ENCODE peak calls at places on chromosomes 11 and 22, in six cellular contexts. U, M, Z, J, R and L are unnamed samples.

GRCh38 chr22:28440517-28441366 is 238.9 kb downstream of the TTC28 start:
- DNase-seq in U (no peak), M (peak), Z (no peak), J (no peak), R (no peak), L (no peak)

GRCh38 chr11:126411971-126412381 is 56.5 kb downstream of the ST3GAL4 start:
- DNase-seq in U (no peak), M (peak), Z (no peak), J (no peak), R (no peak), L (no peak)

GRCh38 chr22:27219036-27219435 is 561.6 kb downstream of the MIAT start:
- DNase-seq in U (no peak), M (no peak), Z (no peak), J (no peak), R (no peak), L (no peak)

GRCh38 chr22:50699754-50700386 is 27.2 kb downstream of the SHANK3 start:
- DNase-seq in U (no peak), M (no peak), Z (no peak), J (no peak), R (no peak), L (no peak)

GRCh38 chr11:61974766-61975631 is 7.6 kb upstream of the FTH1 start:
- DNase-seq in U (no peak), M (no peak), Z (no peak), J (no peak), R (peak), L (no peak)

GRCh38 chr11:61482513-61482912 is 26.0 kb upstream of the LRRC10B start:
- DNase-seq in U (no peak), M (no peak), Z (peak), J (no peak), R (peak), L (peak)

GRCh38 chr11:7621090-7621489 is 52.2 kb downstream of the CYB5R2 start:
- DNase-seq in U (no peak), M (no peak), Z (no peak), J (no peak), R (no peak), L (no peak)

GRCh38 chr11:101436511-101437142 is 147.2 kb downstream of the TRPC6 start:
- DNase-seq in U (no peak), M (peak), Z (peak), J (no peak), R (peak), L (peak)

GRCh38 chr11:112318661-112319060 is 58.0 kb upstream of the PLET1 start:
- DNase-seq in U (no peak), M (no peak), Z (no peak), J (no peak), R (no peak), L (no peak)

GRCh38 chr11:96145163-96145585 is 197.8 kb downstream of the MAML2 start:
- DNase-seq in U (no peak), M (peak), Z (no peak), J (no peak), R (no peak), L (no peak)

GRCh38 chr11:125990244-125990643 is 44.4 kb downstream of the VSIG10L2 start:
- DNase-seq in U (no peak), M (peak), Z (no peak), J (no peak), R (peak), L (no peak)

GRCh38 chr22:23057331-23057730 is 13.0 kb upstream of the GNAZ start:
- DNase-seq in U (no peak), M (no peak), Z (no peak), J (no peak), R (no peak), L (no peak)

GRCh38 chr11:128552783-128553661 is 34.3 kb downstream of the ETS1 start:
- DNase-seq in U (no peak), M (peak), Z (peak), J (peak), R (no peak), L (no peak)

GRCh38 chr11:8230921-8231847 is 32.5 kb downstream of the LMO1 start:
- DNase-seq in U (no peak), M (no peak), Z (no peak), J (no peak), R (no peak), L (no peak)

GRCh38 chr11:123302751-123303195 is 107.7 kb upstream of the CLMP start:
- DNase-seq in U (no peak), M (peak), Z (no peak), J (no peak), R (no peak), L (no peak)

GRCh38 chr22:37228106-37229011 is 15.7 kb downstream of the RAC2 start:
- DNase-seq in U (no peak), M (peak), Z (no peak), J (peak), R (no peak), L (no peak)

GRCh38 chr11:280762-281485 is 2.7 kb downstream of the NLRP6 start:
- DNase-seq in U (no peak), M (no peak), Z (no peak), J (peak), R (peak), L (no peak)

GRCh38 chr11:45087301-45087700 is 59.1 kb upstream of the PRDM11 start:
- DNase-seq in U (no peak), M (peak), Z (no peak), J (no peak), R (no peak), L (no peak)

GRCh38 chr22:17191163-17191562 is 28.1 kb downstream of the ADA2 start:
- DNase-seq in U (no peak), M (peak), Z (no peak), J (no peak), R (no peak), L (no peak)

GRCh38 chr22:32119568-32120235 is 39.4 kb downstream of the C22orf42 start:
- DNase-seq in U (no peak), M (no peak), Z (no peak), J (no peak), R (no peak), L (no peak)
- TF ChIP-seq CTCF in U (no peak), M (no peak), Z (no peak), J (no peak), R (no peak), L (no peak)

GRCh38 chr11:92528051-92528450 is 303.4 kb downstream of the FAT3 start:
- DNase-seq in U (no peak), M (peak), Z (no peak), J (no peak), R (no peak), L (no peak)

GRCh38 chr11:92531051-92531747 is 306.6 kb downstream of the FAT3 start:
- DNase-seq in U (no peak), M (no peak), Z (no peak), J (no peak), R (no peak), L (no peak)

DNA sequence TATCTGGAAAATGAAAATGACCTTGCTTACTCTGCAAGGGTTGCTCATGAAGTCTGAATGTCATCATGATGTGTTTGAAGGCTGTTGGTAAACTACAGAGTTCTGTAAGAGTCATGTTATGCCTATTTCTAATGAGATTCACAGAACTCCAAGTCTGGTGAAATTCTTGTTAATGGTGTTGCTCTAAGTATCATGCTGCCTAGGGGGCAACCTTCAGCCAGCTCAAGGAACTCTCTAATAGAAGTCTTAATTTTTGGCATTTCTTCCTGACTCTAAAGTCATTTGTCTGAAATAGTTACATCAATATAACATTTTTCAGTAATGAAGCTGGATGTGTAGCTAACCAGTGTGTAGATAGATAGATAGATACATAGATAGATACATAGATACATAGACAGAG is 302.8 kb downstream of the FAT3 start:
- DNase-seq in U (no peak), M (peak), Z (no peak), J (no peak), R (no peak), L (no peak)
- TF ChIP-seq CTCF in U (no peak), M (peak), Z (no peak), J (no peak), R (no peak), L (no peak)

GRCh38 chr11:19817265-19817851 is 104.7 kb downstream of the NAV2 start:
- DNase-seq in U (no peak), M (no peak), Z (no peak), J (no peak), R (no peak), L (no peak)

GRCh38 chr11:19817870-19818269 is 105.2 kb downstream of the NAV2 start:
- DNase-seq in U (no peak), M (no peak), Z (no peak), J (no peak), R (no peak), L (no peak)

GRCh38 chr11:19821412-19821875 is 108.8 kb downstream of the NAV2 start:
- DNase-seq in U (no peak), M (no peak), Z (no peak), J (no peak), R (no peak), L (no peak)

GRCh38 chr11:19820100-19820499 is 107.5 kb downstream of the NAV2 start:
- DNase-seq in U (no peak), M (peak), Z (no peak), J (no peak), R (no peak), L (no peak)

DNA sequence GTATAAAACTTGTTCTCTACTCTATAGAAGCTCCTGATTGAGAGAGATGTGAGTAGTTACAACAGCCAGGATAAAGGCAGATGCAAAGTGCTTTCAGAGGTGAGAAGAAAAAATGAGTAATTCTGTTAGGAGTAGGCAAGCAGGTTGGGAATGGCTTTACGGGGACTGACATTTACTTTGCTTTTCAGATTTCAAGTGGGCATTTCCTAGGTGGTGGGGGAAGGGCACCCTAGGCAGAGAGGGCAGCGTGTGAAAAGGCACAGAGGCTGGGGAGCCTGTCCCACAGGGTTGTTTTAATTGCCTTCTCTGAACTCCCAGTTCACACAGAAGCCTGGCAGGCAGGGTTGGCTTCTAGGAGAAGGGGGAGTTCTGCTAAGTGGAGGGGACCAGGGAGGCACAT is 106.5 kb downstream of the NAV2 start:
- DNase-seq in U (no peak), M (no peak), Z (no peak), J (no peak), R (no peak), L (no peak)
- TF ChIP-seq CTCF in U (no peak), M (no peak), Z (no peak), J (no peak), R (no peak), L (no peak)

DNA sequence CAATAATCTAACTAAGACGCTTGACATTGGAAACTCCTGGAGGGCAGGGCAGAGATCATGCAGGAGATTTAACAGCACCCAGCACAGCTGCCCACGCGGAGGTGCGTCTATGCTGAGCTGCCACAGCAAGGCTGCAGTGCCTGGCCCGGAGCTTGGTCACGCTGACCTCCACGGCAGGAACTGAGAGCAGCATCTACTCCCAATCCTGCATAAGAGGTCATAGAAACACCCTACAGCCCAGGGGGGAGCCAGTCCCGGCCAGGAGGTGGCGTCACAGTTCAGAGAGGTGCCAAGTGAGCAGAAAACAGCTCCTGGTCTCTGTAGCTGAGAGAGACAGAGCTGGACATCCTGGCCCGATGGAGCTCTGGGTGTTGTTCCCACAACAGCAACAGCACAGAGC is 121.1 kb upstream of the TMEM45B start:
- DNase-seq in U (no peak), M (no peak), Z (no peak), J (no peak), R (peak), L (no peak)
- TF ChIP-seq CTCF in U (no peak), M (no peak), Z (peak), J (no peak), R (no peak), L (no peak)

GRCh38 chr11:33897761-33898403 is 6.0 kb upstream of the LMO2 start:
- DNase-seq in U (no peak), M (no peak), Z (no peak), J (no peak), R (no peak), L (no peak)

GRCh38 chr11:33893711-33894401 is 2.0 kb upstream of the LMO2 start:
- DNase-seq in U (no peak), M (no peak), Z (no peak), J (peak), R (peak), L (no peak)

GRCh38 chr11:33892906-33893594 is 1.2 kb upstream of the LMO2 start:
- DNase-seq in U (no peak), M (no peak), Z (no peak), J (no peak), R (no peak), L (no peak)

GRCh38 chr11:33894402-33894754 is 2.5 kb upstream of the LMO2 start:
- DNase-seq in U (no peak), M (no peak), Z (no peak), J (no peak), R (no peak), L (no peak)

GRCh38 chr11:33895752-33896137 is 3.9 kb upstream of the LMO2 start:
- DNase-seq in U (no peak), M (no peak), Z (no peak), J (no peak), R (no peak), L (no peak)
- TF ChIP-seq CTCF in U (no peak), M (no peak), Z (no peak), J (no peak), R (no peak), L (no peak)

GRCh38 chr11:15113381-15113780 is 1.3 kb upstream of the INSC start:
- DNase-seq in U (no peak), M (no peak), Z (no peak), J (peak), R (no peak), L (no peak)

GRCh38 chr11:15117751-15118150 is 3.0 kb downstream of the INSC start:
- DNase-seq in U (no peak), M (no peak), Z (peak), J (no peak), R (no peak), L (no peak)

GRCh38 chr11:15115686-15116085 is 963 bp downstream of the INSC start:
- DNase-seq in U (no peak), M (no peak), Z (no peak), J (no peak), R (no peak), L (no peak)

GRCh38 chr11:15111215-15111614 is 3.5 kb upstream of the INSC start:
- DNase-seq in U (no peak), M (no peak), Z (no peak), J (no peak), R (no peak), L (no peak)

DNA sequence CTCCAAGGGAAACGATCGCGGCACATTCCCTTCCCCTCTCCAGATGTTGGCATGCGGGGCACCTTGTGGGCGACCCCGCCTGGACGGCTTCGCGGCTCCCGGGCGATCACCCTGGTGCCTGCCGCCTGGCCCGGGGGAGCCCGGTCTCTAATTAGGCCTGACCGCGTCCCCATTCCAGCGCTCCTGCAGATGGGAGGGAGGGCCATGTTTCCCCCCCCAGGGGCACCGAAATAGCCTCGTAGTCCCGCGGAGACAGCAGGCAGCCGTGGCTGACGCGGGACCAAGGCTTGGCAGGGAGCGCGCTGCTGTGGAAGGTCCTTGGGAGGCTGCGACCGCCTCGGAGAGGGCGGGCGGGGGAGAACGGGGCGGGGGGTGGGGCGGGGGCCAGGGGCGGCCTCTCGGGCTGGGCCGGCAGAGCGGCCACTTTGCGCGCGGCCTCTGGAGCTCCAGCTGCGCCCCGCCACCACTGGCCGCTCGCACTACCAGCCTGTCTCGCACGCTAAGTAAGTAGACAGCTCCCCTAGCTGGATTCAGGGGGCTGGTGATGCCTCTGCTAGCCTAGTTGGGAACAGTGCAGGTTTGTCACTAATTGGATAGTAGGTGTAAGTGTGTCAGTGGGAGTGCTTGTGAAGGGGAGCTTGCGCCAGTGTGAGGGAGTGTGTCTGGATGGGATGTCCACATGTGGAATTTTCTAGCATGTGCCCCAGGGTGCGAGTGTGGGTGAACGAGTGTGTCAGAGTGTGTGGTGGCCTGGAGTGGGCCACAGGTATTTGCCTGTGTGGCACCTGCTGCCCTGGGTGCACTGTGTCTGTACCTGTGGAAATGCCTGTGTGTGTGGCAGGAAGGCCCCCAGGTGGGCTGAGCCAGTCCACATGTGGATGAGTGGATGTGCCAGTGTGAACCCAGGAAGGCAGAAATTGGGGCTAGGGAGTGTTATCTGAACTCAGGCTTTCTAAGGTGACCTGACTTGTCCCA is at the start of gene INSC:
- DNase-seq in U (no peak), M (peak), Z (peak), J (no peak), R (no peak), L (peak)
- TF ChIP-seq CTCF in U (no peak), M (no peak), Z (no peak), J (no peak), R (no peak), L (no peak)

DNA sequence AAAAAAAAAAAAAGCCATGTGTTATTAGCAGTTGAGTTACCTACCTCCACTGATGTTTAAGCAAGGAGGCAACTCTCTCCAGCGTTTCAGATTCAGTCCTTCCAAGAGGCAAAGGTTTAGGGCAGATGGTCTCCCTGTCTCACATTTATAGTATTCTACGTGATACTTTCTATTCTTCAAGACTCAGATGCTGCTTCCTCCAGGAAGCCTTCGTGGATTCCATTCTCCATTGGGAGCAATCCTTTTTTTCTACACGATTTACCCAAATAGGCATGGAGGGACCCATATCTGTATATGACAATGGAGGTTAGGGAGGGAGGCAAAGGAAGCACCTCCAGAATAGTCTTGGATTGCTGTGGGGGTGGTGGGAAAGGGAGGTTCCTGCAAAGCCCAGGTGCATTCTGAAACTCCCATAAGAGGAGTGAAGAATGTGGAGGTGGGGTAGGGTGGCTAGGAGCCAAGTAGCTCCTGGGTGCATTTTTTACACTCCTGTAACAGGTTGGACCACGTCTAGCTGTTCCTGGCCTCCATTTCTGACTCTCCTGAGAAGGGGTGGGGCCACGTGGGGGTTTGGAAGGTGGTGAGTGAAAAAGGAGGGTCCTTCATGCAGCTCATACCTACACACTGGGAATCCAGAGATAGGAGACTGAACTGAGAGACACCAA is 16.2 kb downstream of the YPEL4 start:
- DNase-seq in U (no peak), M (no peak), Z (no peak), J (no peak), R (no peak), L (no peak)
- TF ChIP-seq CTCF in U (no peak), M (no peak), Z (no peak), J (no peak), R (no peak), L (no peak)

GRCh38 chr11:119153049-119153818 is 4.4 kb downstream of the ABCG4 start:
- DNase-seq in U (no peak), M (no peak), Z (no peak), J (no peak), R (no peak), L (no peak)
- TF ChIP-seq CTCF in U (no peak), M (no peak), Z (no peak), J (no peak), R (no peak), L (peak)

DNA sequence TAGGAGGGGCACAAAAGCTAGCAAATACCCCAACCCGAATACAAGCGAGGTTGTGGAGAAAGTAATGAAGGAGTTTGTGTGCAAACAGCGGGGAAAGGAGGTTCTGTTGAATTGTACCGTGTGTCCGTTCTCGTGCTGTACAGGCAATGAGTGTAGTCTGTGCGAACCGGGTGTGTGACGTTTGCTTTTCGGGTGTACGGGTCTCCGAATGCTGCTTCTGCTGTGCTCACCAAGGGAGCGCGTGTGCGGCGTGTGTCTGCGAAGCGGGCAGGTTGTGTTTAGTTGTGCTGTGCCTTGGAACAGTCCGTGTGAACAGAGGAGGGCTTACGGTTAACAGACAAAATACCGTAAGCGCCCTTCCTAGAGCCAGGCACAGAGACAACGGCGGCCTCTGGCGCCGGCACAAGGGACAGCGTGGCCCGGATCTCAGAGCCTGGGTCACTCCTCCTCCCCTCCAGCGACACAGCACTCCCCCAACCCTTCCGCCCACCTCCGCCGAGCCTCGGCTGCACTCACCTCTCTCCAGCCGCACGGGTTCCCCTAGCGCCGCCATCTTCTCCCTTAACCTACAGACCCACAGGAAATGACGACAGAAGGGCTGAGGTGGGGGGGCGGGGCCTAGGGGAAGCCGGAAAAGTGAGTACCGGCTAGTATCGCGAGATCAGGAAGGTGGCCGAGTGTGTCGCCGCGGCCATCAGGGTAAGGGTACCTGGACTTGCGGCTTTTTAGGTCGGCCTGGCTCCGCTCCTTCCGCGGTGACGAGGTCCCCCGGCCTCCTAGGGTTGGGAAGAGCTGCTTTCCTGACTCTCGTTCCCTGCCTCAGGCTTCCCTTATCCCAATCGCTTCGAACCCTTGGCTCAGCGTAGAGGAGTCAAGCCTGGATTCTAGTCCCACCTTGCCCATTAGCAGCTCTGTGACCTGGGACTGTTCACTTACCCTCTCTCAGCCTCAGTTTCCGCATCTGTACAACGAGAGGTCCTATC is at the start of gene LIN7C:
- DNase-seq in U (peak), M (peak), Z (peak), J (peak), R (peak), L (peak)
- TF ChIP-seq CTCF in U (no peak), M (no peak), Z (no peak), J (no peak), R (peak), L (peak)